ENCODE peak calls at places on chromosomes 12 and 14, in five cellular contexts. One of them, this sample, is unnamed. For H3K79me2, the result is how much of the 10 kb centered on the place peaks cover.

GRCh38 chr12:28122756-28123155 is 67.5 kb upstream of the CCDC91 start:
- DNase-seq in osteoblast: no peak
- DNase-seq in HCT116: no peak
- DNase-seq in PC-3: no peak
- DNase-seq in MM.1S: no peak
- DNase-seq in this sample: no peak

GRCh38 chr14:76918176-76918750 is 92.1 kb downstream of the LRRC74A start:
- DNase-seq in HCT116: no peak
- DNase-seq in osteoblast: peak
- DNase-seq in MM.1S: no peak
- DNase-seq in PC-3: no peak
- DNase-seq in this sample: peak

GRCh38 chr14:22580604-22581003 is 8.4 kb downstream of the DAD1 start:
- DNase-seq in HCT116: no peak
- DNase-seq in PC-3: no peak
- DNase-seq in osteoblast: no peak
- DNase-seq in MM.1S: no peak
- DNase-seq in this sample: no peak

GRCh38 chr14:31930493-31931225 is 146.4 kb upstream of the ARHGAP5 start:
- DNase-seq in PC-3: peak
- DNase-seq in MM.1S: no peak
- DNase-seq in HCT116: no peak
- DNase-seq in osteoblast: peak
- DNase-seq in this sample: peak

GRCh38 chr14:67332468-67332867 is 27.1 kb downstream of the ATP6V1D start:
- DNase-seq in MM.1S: no peak
- DNase-seq in osteoblast: no peak
- DNase-seq in HCT116: no peak
- DNase-seq in PC-3: peak
- DNase-seq in this sample: no peak

GRCh38 chr12:113462880-113463745 is 8.6 kb downstream of the LHX5 start:
- DNase-seq in HCT116: no peak
- DNase-seq in MM.1S: no peak
- DNase-seq in PC-3: no peak
- DNase-seq in osteoblast: peak
- DNase-seq in this sample: no peak

GRCh38 chr12:1457901-1458300 is 136.5 kb downstream of the FBXL14 start:
- DNase-seq in PC-3: peak
- DNase-seq in osteoblast: no peak
- DNase-seq in HCT116: no peak
- DNase-seq in MM.1S: no peak
- DNase-seq in this sample: no peak

GRCh38 chr12:130826151-130826801 is 12.8 kb downstream of the STX2 start:
- DNase-seq in HCT116: no peak
- DNase-seq in MM.1S: no peak
- DNase-seq in osteoblast: peak
- DNase-seq in PC-3: peak
- DNase-seq in this sample: peak

GRCh38 chr12:64390275-64390851 is at the start of gene C12orf56:
- DNase-seq in PC-3: no peak
- DNase-seq in HCT116: no peak
- DNase-seq in osteoblast: peak
- DNase-seq in MM.1S: no peak
- DNase-seq in this sample: peak
- H3K4me3 ChIP-seq in PC-3: no peak
- H3K4me3 ChIP-seq in HCT116: no peak
- H3K4me3 ChIP-seq in osteoblast: peak
- H3K4me3 ChIP-seq in MM.1S: no peak
- H3K4me3 ChIP-seq in this sample: no peak

GRCh38 chr14:20970983-20971704 is 15.9 kb downstream of the RNASE2 start:
- DNase-seq in MM.1S: peak
- DNase-seq in HCT116: peak
- DNase-seq in PC-3: peak
- DNase-seq in osteoblast: peak
- DNase-seq in this sample: peak
- H3K79me2 ChIP-seq in MM.1S: under half
- H3K79me2 ChIP-seq in HCT116: under half
- H3K79me2 ChIP-seq in PC-3: under half
- H3K79me2 ChIP-seq in osteoblast: under half
- H3K79me2 ChIP-seq in this sample: under half

DNA sequence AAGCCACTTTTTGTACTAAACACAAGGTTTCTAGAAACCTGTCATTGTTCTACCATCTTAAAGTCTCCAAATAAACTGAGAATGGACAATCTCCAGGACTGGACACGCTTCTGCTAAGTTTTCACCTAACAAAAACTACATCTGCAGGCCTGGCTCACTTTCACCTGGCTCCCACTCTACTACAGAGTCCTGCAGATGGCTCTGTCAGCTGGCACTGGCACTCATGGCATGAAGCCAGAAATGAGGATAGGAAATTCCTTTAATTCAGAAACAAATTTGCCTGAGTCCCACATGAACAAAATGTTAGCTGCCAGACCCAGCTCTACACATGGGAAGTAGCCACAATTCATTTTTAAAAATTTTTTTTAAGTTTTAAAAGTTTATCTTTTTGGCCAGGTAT is 42.1 kb downstream of the STXBP6 start:
- DNase-seq in osteoblast: peak
- DNase-seq in MM.1S: no peak
- DNase-seq in PC-3: no peak
- DNase-seq in HCT116: no peak
- DNase-seq in this sample: no peak
- TF ChIP-seq CTCF in osteoblast: no peak
- TF ChIP-seq CTCF in MM.1S: no peak
- TF ChIP-seq CTCF in PC-3: no peak
- TF ChIP-seq CTCF in HCT116: no peak
- TF ChIP-seq CTCF in this sample: no peak

GRCh38 chr14:100076133-100076532 is 10.9 kb downstream of the EVL start:
- DNase-seq in PC-3: peak
- DNase-seq in MM.1S: no peak
- DNase-seq in HCT116: peak
- DNase-seq in osteoblast: no peak
- DNase-seq in this sample: no peak

GRCh38 chr14:100074431-100075100 is 9.3 kb downstream of the EVL start:
- DNase-seq in HCT116: no peak
- DNase-seq in MM.1S: no peak
- DNase-seq in PC-3: no peak
- DNase-seq in osteoblast: no peak
- DNase-seq in this sample: no peak

GRCh38 chr14:100071545-100071944 is 6.3 kb downstream of the EVL start:
- DNase-seq in osteoblast: no peak
- DNase-seq in MM.1S: peak
- DNase-seq in HCT116: no peak
- DNase-seq in PC-3: no peak
- DNase-seq in this sample: no peak

GRCh38 chr14:100070310-100070709 is 5.1 kb downstream of the EVL start:
- DNase-seq in PC-3: no peak
- DNase-seq in HCT116: no peak
- DNase-seq in osteoblast: no peak
- DNase-seq in MM.1S: no peak
- DNase-seq in this sample: no peak

GRCh38 chr14:100072783-100073346 is 7.6 kb downstream of the EVL start:
- DNase-seq in PC-3: peak
- DNase-seq in osteoblast: no peak
- DNase-seq in MM.1S: peak
- DNase-seq in HCT116: peak
- DNase-seq in this sample: no peak
- H3K4me3 ChIP-seq in PC-3: no peak
- H3K4me3 ChIP-seq in osteoblast: no peak
- H3K4me3 ChIP-seq in MM.1S: no peak
- H3K4me3 ChIP-seq in HCT116: no peak
- H3K4me3 ChIP-seq in this sample: no peak

DNA sequence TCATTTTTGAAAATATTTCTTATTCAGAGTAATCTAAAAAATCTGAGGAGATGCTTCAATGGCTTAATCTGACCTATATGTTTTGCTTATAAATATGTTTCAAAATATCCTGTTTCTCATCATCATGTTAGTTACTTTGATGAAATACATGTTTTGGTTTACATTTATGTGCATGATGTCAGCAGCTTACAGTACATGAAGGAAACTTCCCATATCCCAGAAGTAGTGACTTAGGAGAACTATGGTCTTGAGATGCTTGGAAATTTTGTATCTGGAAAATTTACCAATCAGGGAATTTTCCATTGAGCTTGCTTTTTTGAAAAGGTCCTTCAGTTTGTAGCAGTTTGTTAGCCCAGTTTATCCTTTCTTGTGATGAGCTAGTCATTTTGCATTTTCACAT is 73.3 kb downstream of the RASSF8 start:
- DNase-seq in HCT116: no peak
- DNase-seq in osteoblast: no peak
- DNase-seq in PC-3: no peak
- DNase-seq in MM.1S: no peak
- DNase-seq in this sample: no peak
- H3K79me2 ChIP-seq in HCT116: under half
- H3K79me2 ChIP-seq in osteoblast: half or more
- H3K79me2 ChIP-seq in PC-3: under half
- H3K79me2 ChIP-seq in MM.1S: under half
- H3K79me2 ChIP-seq in this sample: half or more

GRCh38 chr12:30820406-30820946 is 65.7 kb upstream of the CAPRIN2 start:
- DNase-seq in MM.1S: no peak
- DNase-seq in osteoblast: no peak
- DNase-seq in HCT116: no peak
- DNase-seq in PC-3: no peak
- DNase-seq in this sample: no peak

GRCh38 chr12:30824311-30824710 is 69.6 kb upstream of the CAPRIN2 start:
- DNase-seq in MM.1S: no peak
- DNase-seq in HCT116: no peak
- DNase-seq in PC-3: no peak
- DNase-seq in osteoblast: peak
- DNase-seq in this sample: no peak

GRCh38 chr12:30823140-30823669 is 68.5 kb upstream of the CAPRIN2 start:
- DNase-seq in HCT116: no peak
- DNase-seq in osteoblast: no peak
- DNase-seq in MM.1S: no peak
- DNase-seq in PC-3: no peak
- DNase-seq in this sample: peak

GRCh38 chr12:30823764-30824163 is 69.0 kb upstream of the CAPRIN2 start:
- DNase-seq in PC-3: no peak
- DNase-seq in osteoblast: no peak
- DNase-seq in HCT116: no peak
- DNase-seq in MM.1S: no peak
- DNase-seq in this sample: no peak

GRCh38 chr12:30822385-30823139 is 67.8 kb upstream of the CAPRIN2 start:
- DNase-seq in PC-3: no peak
- DNase-seq in MM.1S: peak
- DNase-seq in osteoblast: peak
- DNase-seq in HCT116: no peak
- DNase-seq in this sample: peak
- TF ChIP-seq CTCF in PC-3: no peak
- TF ChIP-seq CTCF in MM.1S: peak
- TF ChIP-seq CTCF in osteoblast: no peak
- TF ChIP-seq CTCF in HCT116: no peak
- TF ChIP-seq CTCF in this sample: peak

GRCh38 chr12:121570467-121571283 is 10.1 kb downstream of the KDM2B start:
- DNase-seq in PC-3: no peak
- DNase-seq in MM.1S: no peak
- DNase-seq in osteoblast: peak
- DNase-seq in HCT116: no peak
- DNase-seq in this sample: no peak

GRCh38 chr12:121573949-121574520 is 6.8 kb downstream of the KDM2B start:
- DNase-seq in HCT116: no peak
- DNase-seq in osteoblast: peak
- DNase-seq in MM.1S: no peak
- DNase-seq in PC-3: no peak
- DNase-seq in this sample: no peak

GRCh38 chr12:121568503-121568902 is 12.3 kb downstream of the KDM2B start:
- DNase-seq in PC-3: no peak
- DNase-seq in MM.1S: no peak
- DNase-seq in HCT116: no peak
- DNase-seq in osteoblast: no peak
- DNase-seq in this sample: no peak

GRCh38 chr12:121575051-121575450 is 5.8 kb downstream of the KDM2B start:
- DNase-seq in PC-3: no peak
- DNase-seq in HCT116: no peak
- DNase-seq in MM.1S: no peak
- DNase-seq in osteoblast: no peak
- DNase-seq in this sample: no peak

GRCh38 chr12:121568971-121569808 is 11.6 kb downstream of the KDM2B start:
- DNase-seq in MM.1S: no peak
- DNase-seq in osteoblast: peak
- DNase-seq in HCT116: no peak
- DNase-seq in PC-3: no peak
- DNase-seq in this sample: no peak
- H3K4me3 ChIP-seq in MM.1S: no peak
- H3K4me3 ChIP-seq in osteoblast: no peak
- H3K4me3 ChIP-seq in HCT116: no peak
- H3K4me3 ChIP-seq in PC-3: no peak
- H3K4me3 ChIP-seq in this sample: no peak

DNA sequence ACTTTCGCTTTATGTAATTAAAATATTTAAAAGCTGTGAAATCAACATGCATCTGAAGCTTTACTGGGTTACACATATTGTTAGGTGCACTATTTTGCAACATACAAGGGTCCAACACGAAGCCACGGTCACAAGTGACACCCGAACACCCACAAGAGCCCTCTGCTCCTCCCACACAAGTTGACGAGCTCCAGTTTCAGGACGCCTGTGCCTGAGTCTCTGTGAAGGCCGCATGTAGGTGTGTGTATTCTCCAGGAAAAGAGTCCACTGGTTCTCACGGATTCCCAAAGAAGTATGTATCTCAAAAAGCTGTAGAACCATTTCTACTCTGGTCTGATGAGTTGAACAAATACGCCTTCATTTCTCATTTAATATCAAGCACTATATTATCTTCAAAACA is 12.0 kb downstream of the SLC15A4 start:
- DNase-seq in HCT116: no peak
- DNase-seq in osteoblast: no peak
- DNase-seq in MM.1S: no peak
- DNase-seq in PC-3: no peak
- DNase-seq in this sample: no peak
- H3K79me2 ChIP-seq in HCT116: half or more
- H3K79me2 ChIP-seq in osteoblast: half or more
- H3K79me2 ChIP-seq in MM.1S: half or more
- H3K79me2 ChIP-seq in PC-3: half or more
- H3K79me2 ChIP-seq in this sample: half or more

GRCh38 chr12:47940773-47941474 is 22.5 kb upstream of the TMEM106C start:
- DNase-seq in osteoblast: no peak
- DNase-seq in MM.1S: no peak
- DNase-seq in HCT116: no peak
- DNase-seq in PC-3: no peak
- DNase-seq in this sample: no peak
- TF ChIP-seq CTCF in osteoblast: no peak
- TF ChIP-seq CTCF in MM.1S: no peak
- TF ChIP-seq CTCF in HCT116: no peak
- TF ChIP-seq CTCF in PC-3: no peak
- TF ChIP-seq CTCF in this sample: no peak

GRCh38 chr12:122295877-122296276 is 29.6 kb upstream of the VPS33A start:
- DNase-seq in MM.1S: no peak
- DNase-seq in PC-3: no peak
- DNase-seq in osteoblast: no peak
- DNase-seq in HCT116: no peak
- DNase-seq in this sample: no peak
- H3K4me3 ChIP-seq in MM.1S: no peak
- H3K4me3 ChIP-seq in PC-3: no peak
- H3K4me3 ChIP-seq in osteoblast: no peak
- H3K4me3 ChIP-seq in HCT116: no peak
- H3K4me3 ChIP-seq in this sample: no peak

This sample was measured in hepatocyte.